ENCODE peak calls at places on chromosomes 12 and 14, in nine cellular contexts. G is stomach, I is HCT116, A is A549, D is Peyer's patch, Z is esophagus muscularis mucosa, K is ovary, O is lower leg skin, E is adrenal gland. S is an unnamed sample.

GRCh38 chr14:58541623-58542022 is 96.1 kb upstream of the DACT1 start:
- DNase-seq in G (no peak), I (no peak), A (no peak), D (no peak), Z (no peak), K (no peak), O (no peak), E (no peak), S (no peak)

GRCh38 chr14:30560581-30560980 is 1.6 kb downstream of the G2E3 start:
- DNase-seq in G (no peak), I (no peak), A (no peak), D (no peak), Z (no peak), K (no peak), O (no peak), E (no peak), S (no peak)

GRCh38 chr12:18683603-18684002 is 54.2 kb downstream of the PLCZ1 start:
- DNase-seq in G (no peak), I (no peak), A (no peak), D (no peak), Z (no peak), K (no peak), O (no peak), E (no peak), S (no peak)

GRCh38 chr12:123655420-123655819 is 15.5 kb upstream of the TCTN2 start:
- DNase-seq in G (no peak), I (no peak), A (no peak), D (no peak), Z (no peak), K (no peak), O (no peak), E (no peak), S (no peak)

GRCh38 chr12:9341260-9341585 is 133.0 kb upstream of the PZP start:
- DNase-seq in G (no peak), I (no peak), A (no peak), D (no peak), Z (no peak), K (no peak), O (no peak), E (no peak), S (no peak)

GRCh38 chr12:78119351-78119918 is 288.7 kb downstream of the NAV3 start:
- DNase-seq in G (no peak), I (no peak), A (no peak), D (no peak), Z (no peak), K (no peak), O (no peak), E (no peak), S (no peak)

GRCh38 chr12:81668475-81668874 is 90.7 kb downstream of the PPFIA2 start:
- DNase-seq in G (no peak), I (peak; percentile 26), A (no peak), D (no peak), Z (no peak), K (no peak), O (no peak), E (no peak), S (peak; percentile 27)

GRCh38 chr12:117377758-117378157 is 16.3 kb upstream of the NOS1 start:
- DNase-seq in G (no peak), I (peak; percentile 36), A (no peak), D (no peak), Z (no peak), K (no peak), O (no peak), E (no peak), S (no peak)

GRCh38 chr12:131330106-131330820 is 376.6 kb downstream of the ADGRD1 start:
- DNase-seq in G (no peak), I (no peak), A (no peak), D (no peak), Z (peak; percentile 87), K (no peak), O (peak; percentile 52), E (no peak), S (no peak)

GRCh38 chr14:90336401-90336800 is 4.7 kb upstream of the NRDE2 start:
- DNase-seq in G (no peak), I (no peak), A (no peak), D (no peak), Z (no peak), K (no peak), O (no peak), E (no peak), S (no peak)

GRCh38 chr14:90336985-90337384 is 5.2 kb upstream of the NRDE2 start:
- DNase-seq in G (no peak), I (no peak), A (no peak), D (no peak), Z (no peak), K (no peak), O (no peak), E (no peak), S (no peak)

GRCh38 chr14:90332271-90332584 is 487 bp upstream of the NRDE2 start:
- DNase-seq in G (no peak), I (no peak), A (no peak), D (no peak), Z (no peak), K (no peak), O (no peak), E (no peak), S (no peak)

GRCh38 chr14:90330203-90331196 is 1.2 kb downstream of the NRDE2 start:
- DNase-seq in G (no peak), I (no peak), A (no peak), D (no peak), Z (no peak), K (no peak), O (no peak), E (no peak), S (no peak)

DNA sequence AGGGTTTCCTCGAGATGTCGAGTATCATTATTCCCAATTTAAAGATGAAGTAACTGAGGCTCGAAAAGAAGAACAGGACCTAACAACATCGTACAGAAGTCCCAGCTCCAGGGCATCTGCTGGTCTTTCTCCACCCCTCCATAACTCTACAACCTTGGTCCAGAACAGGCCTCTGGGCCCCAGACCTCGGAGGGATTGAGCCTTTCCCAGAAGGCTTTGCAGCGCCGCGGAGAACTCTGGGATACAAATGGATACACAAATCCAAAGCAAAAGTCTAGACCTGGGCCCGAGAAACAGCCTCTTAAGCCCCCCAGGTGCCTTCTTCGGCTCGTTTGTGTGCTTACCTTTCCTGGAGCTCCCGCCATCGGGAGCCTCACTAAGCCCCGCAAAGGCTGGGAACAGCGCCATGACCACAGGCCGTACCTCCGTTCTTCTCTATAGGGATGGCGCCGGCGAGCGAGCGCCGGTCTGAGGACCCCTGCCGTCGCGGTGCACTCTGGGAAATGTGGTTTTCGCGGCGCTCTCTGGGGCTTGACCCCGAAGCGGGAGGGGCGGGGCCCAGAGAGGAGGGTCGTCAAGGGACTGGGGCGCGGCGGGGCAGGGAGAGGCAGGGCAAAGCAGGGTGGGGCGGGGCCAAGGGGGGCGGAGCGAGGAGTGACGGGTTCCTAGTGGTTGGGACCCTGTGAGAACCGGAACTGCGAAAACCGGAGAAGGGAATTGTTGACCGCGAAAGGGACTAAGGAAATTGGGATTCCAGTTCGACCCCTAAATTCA is at the start of gene NRDE2:
- DNase-seq in G (peak; percentile 100), I (peak; percentile 90), A (peak; percentile 84), D (peak; percentile 100), Z (peak; percentile 100), K (peak; percentile 100), O (peak; percentile 100), E (peak; percentile 100), S (peak; percentile 93)
- TF ChIP-seq POLR2A in G (no peak), I (peak; percentile 79), A (peak; percentile 24), D (no peak), Z (no peak), K (no peak), O (no peak), E (peak; percentile 62), S (no peak)

DNA sequence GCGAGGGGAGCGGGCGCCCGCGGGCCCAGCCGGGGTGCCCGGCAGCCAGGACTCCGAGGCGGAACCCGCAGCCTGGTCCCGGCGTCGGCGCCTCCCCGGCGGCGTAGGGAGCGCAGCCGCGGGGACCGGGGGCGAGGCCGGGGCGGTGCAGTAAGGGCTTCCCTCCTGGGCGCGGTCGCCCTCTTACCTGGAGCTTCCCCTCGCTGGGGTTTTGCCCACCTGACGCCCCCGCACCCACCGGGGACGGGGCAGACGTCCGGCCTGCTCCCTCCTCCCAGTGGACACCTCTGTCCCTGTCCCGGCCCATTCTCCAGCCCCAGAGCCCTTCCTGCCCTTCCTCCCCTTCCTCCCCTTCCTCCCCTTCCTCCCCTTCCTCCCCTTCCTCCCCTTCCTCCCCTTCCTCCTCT is 413 bp upstream of the TUBA1C start:
- DNase-seq in G (peak; percentile 55), I (no peak), A (peak; percentile 58), D (no peak), Z (no peak), K (no peak), O (no peak), E (no peak), S (no peak)
- TF ChIP-seq POLR2A in G (no peak), I (no peak), A (peak; percentile 73), D (no peak), Z (no peak), K (no peak), O (no peak), E (no peak), S (peak; percentile 62)

DNA sequence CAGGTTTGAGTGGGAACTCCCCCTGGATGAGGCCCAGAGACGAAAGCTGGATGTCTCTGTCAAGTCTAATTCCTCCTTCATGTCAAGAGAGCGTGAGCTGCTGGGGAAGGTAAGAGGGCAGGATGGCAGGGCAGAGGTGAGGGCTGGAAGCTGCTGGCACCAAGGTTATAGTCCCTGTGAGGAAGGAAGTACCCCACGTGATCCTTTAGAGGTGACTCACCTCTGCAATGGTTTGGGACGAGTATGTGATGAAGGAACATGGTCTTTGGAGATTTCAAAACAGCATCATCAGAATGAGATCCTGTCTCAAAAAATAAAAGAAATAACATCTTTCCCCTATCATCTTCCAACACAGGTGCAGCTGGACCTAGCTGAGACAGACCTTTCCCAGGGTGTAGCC is 9.2 kb upstream of the MYL6B start:
- DNase-seq in G (no peak), I (no peak), A (no peak), D (no peak), Z (no peak), K (no peak), O (no peak), E (no peak), S (no peak)
- TF ChIP-seq POLR2A in G (no peak), I (no peak), A (no peak), D (no peak), Z (no peak), K (no peak), O (no peak), E (no peak), S (no peak)

DNA sequence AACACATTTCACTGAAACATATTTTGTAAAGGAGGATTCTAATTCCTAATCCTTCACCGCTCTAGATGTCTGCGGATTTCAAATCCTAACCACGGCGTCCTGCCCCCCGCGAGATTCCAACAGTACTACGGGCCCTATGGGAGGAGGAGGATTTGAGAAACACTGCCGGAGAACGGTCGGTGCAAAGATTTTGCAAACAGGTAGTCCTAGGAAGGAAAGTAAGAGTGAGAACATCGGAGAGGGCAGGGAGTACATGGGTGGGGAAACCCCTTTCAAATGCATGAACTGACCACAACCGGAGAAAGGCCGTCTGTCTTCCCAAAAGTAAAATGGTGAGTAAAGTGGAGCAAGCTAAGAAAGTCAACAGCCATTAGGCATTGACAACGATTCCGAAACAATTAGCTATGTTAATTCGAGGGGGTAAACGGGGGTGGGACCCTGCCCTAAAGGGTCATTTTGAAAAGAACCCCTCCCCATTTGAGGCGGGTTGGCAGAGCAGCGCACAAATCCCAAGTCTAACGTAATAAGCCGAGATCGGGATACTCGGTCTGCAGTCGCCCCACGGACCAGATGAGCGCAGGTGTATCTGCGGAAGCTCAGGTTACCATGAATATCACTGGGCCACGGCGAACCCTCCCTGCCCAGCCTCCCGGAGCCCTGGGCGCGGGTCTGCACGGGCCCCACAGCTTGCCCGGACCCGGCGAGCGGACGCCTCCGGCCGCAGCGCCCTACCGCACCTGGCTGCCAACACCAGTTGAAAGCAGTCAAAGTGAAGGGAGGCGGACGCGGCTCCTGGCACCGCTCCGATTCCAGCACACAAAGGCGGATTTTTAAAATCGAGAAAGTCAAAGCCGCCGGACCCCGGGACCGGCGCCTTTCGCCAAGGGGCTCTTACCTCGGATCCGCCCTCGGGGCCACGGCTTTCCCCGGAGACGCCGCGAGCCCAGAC is 648 bp downstream of the EPS8 start:
- DNase-seq in G (peak; percentile 60), I (peak; percentile 34), A (peak; percentile 47), D (peak; percentile 58), Z (no peak), K (peak; percentile 63), O (peak; percentile 91), E (peak; percentile 52), S (peak; percentile 12)
- TF ChIP-seq POLR2A in G (no peak), I (no peak), A (no peak), D (no peak), Z (no peak), K (no peak), O (no peak), E (no peak), S (no peak)

S was measured in H54.